ENCODE peak calls at places on chromosomes 4 and X, in nine cellular contexts. E is RWPE2, U is fibroblast of pulmonary artery, A is Calu3, F is A549, J is esophagus squamous epithelium, T is osteocyte, K is heart left ventricle, Z is ovary. Q is an unnamed sample.

GRCh38 chrX:34638116-34638515 is 19.0 kb downstream of the TMEM47 start:
- DNase-seq in E (no peak), U (peak), A (no peak), F (peak), J (no peak), T (no peak), K (no peak), Z (no peak), Q (peak)

GRCh38 chr4:152679414-152680281 is at the start of gene TMEM154:
- DNase-seq in E (peak), U (peak), A (peak), F (no peak), J (peak), T (no peak), K (peak), Z (peak), Q (peak)

GRCh38 chrX:24475480-24475879 is 10.4 kb downstream of the PDK3 start:
- DNase-seq in E (no peak), U (no peak), A (no peak), F (no peak), J (no peak), T (no peak), K (no peak), Z (no peak), Q (no peak)

GRCh38 chr4:185379326-185380295 is 16.1 kb downstream of the LRP2BP start:
- DNase-seq in E (no peak), U (no peak), A (no peak), F (no peak), J (no peak), T (no peak), K (no peak), Z (no peak), Q (no peak)

GRCh38 chrX:153380691-153381090 is 20.5 kb downstream of the PNMA6E start:
- DNase-seq in E (no peak), U (no peak), A (no peak), F (no peak), J (no peak), T (peak), K (no peak), Z (no peak), Q (no peak)

GRCh38 chrX:43840265-43840664 is 42.0 kb downstream of the MAOB start:
- DNase-seq in E (no peak), U (no peak), A (no peak), F (no peak), J (no peak), T (no peak), K (no peak), Z (no peak), Q (no peak)

GRCh38 chr4:162499478-162499877 is 335.7 kb upstream of the FSTL5 start:
- DNase-seq in E (no peak), U (no peak), A (no peak), F (no peak), J (no peak), T (no peak), K (no peak), Z (no peak), Q (no peak)

GRCh38 chrX:40012800-40013682 is 84.7 kb downstream of the BCOR start:
- DNase-seq in E (peak), U (peak), A (peak), F (peak), J (no peak), T (no peak), K (peak), Z (peak), Q (peak)

GRCh38 chr4:167775374-167775773 is 317.0 kb upstream of the ANXA10 start:
- DNase-seq in E (no peak), U (no peak), A (no peak), F (no peak), J (no peak), T (no peak), K (no peak), Z (no peak), Q (no peak)

GRCh38 chrX:141989802-141990201 is 86.1 kb downstream of the MAGEC1 start:
- DNase-seq in E (no peak), U (peak), A (no peak), F (no peak), J (no peak), T (no peak), K (no peak), Z (no peak), Q (peak)

GRCh38 chr4:139740531-139741041 is 75.0 kb downstream of the MGST2 start:
- DNase-seq in E (no peak), U (peak), A (no peak), F (peak), J (peak), T (peak), K (peak), Z (peak), Q (peak)

GRCh38 chr4:47251363-47252135 is 212.0 kb downstream of the COMMD8 start:
- DNase-seq in E (no peak), U (no peak), A (no peak), F (no peak), J (no peak), T (no peak), K (no peak), Z (no peak), Q (no peak)

GRCh38 chrX:51837926-51838325 is 55.5 kb upstream of the MAGED1 start:
- DNase-seq in E (no peak), U (peak), A (peak), F (no peak), J (no peak), T (no peak), K (peak), Z (peak), Q (peak)

GRCh38 chr4:4574052-4574451 is 32.2 kb upstream of the STX18 start:
- DNase-seq in E (no peak), U (no peak), A (no peak), F (no peak), J (no peak), T (no peak), K (no peak), Z (no peak), Q (no peak)

GRCh38 chr4:163048447-163048846 is 118.2 kb downstream of the NAF1 start:
- DNase-seq in E (no peak), U (peak), A (peak), F (peak), J (no peak), T (no peak), K (no peak), Z (no peak), Q (no peak)

GRCh38 chr4:762211-763190 is 56.9 kb downstream of the PCGF3 start:
- DNase-seq in E (no peak), U (peak), A (no peak), F (no peak), J (no peak), T (no peak), K (peak), Z (no peak), Q (no peak)

GRCh38 chrX:13377537-13377936 is 57.7 kb upstream of the ATXN3L start:
- DNase-seq in E (no peak), U (peak), A (no peak), F (no peak), J (no peak), T (no peak), K (no peak), Z (no peak), Q (peak)

GRCh38 chr4:71222661-71223060 is 116.2 kb upstream of the SLC4A4 start:
- DNase-seq in E (no peak), U (no peak), A (no peak), F (no peak), J (no peak), T (no peak), K (no peak), Z (no peak), Q (peak)

GRCh38 chr4:5378002-5378401 is 326.7 kb downstream of the STK32B start:
- DNase-seq in E (no peak), U (no peak), A (no peak), F (no peak), J (no peak), T (no peak), K (no peak), Z (no peak), Q (no peak)

GRCh38 chrX:152897216-152898144 is at the start of gene ZNF185:
- DNase-seq in E (peak), U (peak), A (peak), F (peak), J (no peak), T (no peak), K (no peak), Z (peak), Q (no peak)

GRCh38 chrX:3550160-3550765 is 163.2 kb downstream of the PRKX start:
- DNase-seq in E (no peak), U (peak), A (peak), F (peak), J (no peak), T (no peak), K (no peak), Z (no peak), Q (peak)

GRCh38 chr4:17786567-17786966 is 5.1 kb upstream of the FAM184B start:
- DNase-seq in E (no peak), U (no peak), A (no peak), F (no peak), J (no peak), T (no peak), K (no peak), Z (no peak), Q (no peak)

GRCh38 chr4:16667464-16667863 is 231.0 kb downstream of the LDB2 start:
- DNase-seq in E (peak), U (peak), A (no peak), F (no peak), J (no peak), T (no peak), K (no peak), Z (no peak), Q (peak)

GRCh38 chr4:15755781-15756180 is 22.3 kb upstream of the CD38 start:
- DNase-seq in E (no peak), U (no peak), A (no peak), F (no peak), J (no peak), T (no peak), K (no peak), Z (no peak), Q (no peak)

GRCh38 chrX:22097295-22097694 is 65.2 kb downstream of the PHEX start:
- DNase-seq in E (no peak), U (peak), A (no peak), F (no peak), J (no peak), T (no peak), K (no peak), Z (no peak), Q (peak)

GRCh38 chr4:135508006-135508714 is 1306.6 kb upstream of the PABPC4L start:
- DNase-seq in E (no peak), U (peak), A (no peak), F (peak), J (no peak), T (no peak), K (no peak), Z (no peak), Q (peak)

GRCh38 chrX:72269671-72270251 is 7.3 kb downstream of the RPS4X start:
- DNase-seq in E (no peak), U (peak), A (no peak), F (no peak), J (no peak), T (peak), K (no peak), Z (no peak), Q (peak)

GRCh38 chr4:22515888-22516541 is at the start of gene ADGRA3:
- DNase-seq in E (peak), U (peak), A (peak), F (peak), J (no peak), T (peak), K (peak), Z (peak), Q (peak)

GRCh38 chrX:154136627-154137161 is 7.3 kb upstream of the OPN1LW start:
- DNase-seq in E (no peak), U (peak), A (peak), F (peak), J (no peak), T (peak), K (peak), Z (peak), Q (no peak)

GRCh38 chr4:189124149-189124758 is 816.4 kb upstream of the FRG1 start:
- DNase-seq in E (no peak), U (peak), A (peak), F (no peak), J (no peak), T (no peak), K (no peak), Z (peak), Q (peak)

GRCh38 chrX:10622197-10622596 is 1.8 kb upstream of the MID1 start:
- DNase-seq in E (no peak), U (no peak), A (no peak), F (no peak), J (no peak), T (no peak), K (no peak), Z (no peak), Q (no peak)

GRCh38 chr4:925171-925570 is 6.9 kb downstream of the GAK start:
- DNase-seq in E (no peak), U (no peak), A (no peak), F (no peak), J (no peak), T (no peak), K (no peak), Z (no peak), Q (no peak)

GRCh38 chr4:69823481-69824186 is 36.3 kb downstream of the SULT1E1 start:
- DNase-seq in E (no peak), U (peak), A (peak), F (no peak), J (no peak), T (no peak), K (peak), Z (no peak), Q (no peak)

GRCh38 chr4:84914686-84915395 is 51.6 kb downstream of the WDFY3 start:
- DNase-seq in E (no peak), U (peak), A (no peak), F (no peak), J (no peak), T (no peak), K (no peak), Z (no peak), Q (no peak)

GRCh38 chr4:1604181-1604705 is 79.9 kb downstream of the FAM53A start:
- DNase-seq in E (no peak), U (no peak), A (peak), F (peak), J (no peak), T (no peak), K (peak), Z (no peak), Q (no peak)

DNA sequence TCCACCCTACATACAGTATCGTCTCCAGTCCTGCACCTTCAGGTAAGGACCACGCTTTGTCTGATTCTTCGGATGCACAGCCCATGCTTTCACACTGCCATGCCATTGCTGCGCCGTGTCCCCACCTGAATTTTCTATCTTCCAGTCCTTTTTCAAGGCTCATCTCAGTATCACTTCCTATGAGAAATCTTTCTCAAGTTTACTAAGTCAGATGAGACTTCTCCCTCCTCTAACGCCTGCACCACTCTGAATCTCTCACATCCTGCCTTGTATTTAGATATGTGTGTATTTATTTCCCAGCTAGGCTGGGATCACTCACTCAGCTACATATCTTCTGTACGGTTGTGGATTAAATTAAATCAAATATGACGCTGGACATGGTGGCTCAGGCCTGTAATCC is 116.8 kb downstream of the SMIM20 start:
- DNase-seq in E (no peak), U (no peak), A (no peak), F (no peak), J (no peak), T (no peak), K (no peak), Z (no peak), Q (no peak)
- TF ChIP-seq CTCF in E (no peak), U (no peak), A (no peak), F (no peak), J (no peak), T (no peak), K (no peak), Z (no peak), Q (no peak)

DNA sequence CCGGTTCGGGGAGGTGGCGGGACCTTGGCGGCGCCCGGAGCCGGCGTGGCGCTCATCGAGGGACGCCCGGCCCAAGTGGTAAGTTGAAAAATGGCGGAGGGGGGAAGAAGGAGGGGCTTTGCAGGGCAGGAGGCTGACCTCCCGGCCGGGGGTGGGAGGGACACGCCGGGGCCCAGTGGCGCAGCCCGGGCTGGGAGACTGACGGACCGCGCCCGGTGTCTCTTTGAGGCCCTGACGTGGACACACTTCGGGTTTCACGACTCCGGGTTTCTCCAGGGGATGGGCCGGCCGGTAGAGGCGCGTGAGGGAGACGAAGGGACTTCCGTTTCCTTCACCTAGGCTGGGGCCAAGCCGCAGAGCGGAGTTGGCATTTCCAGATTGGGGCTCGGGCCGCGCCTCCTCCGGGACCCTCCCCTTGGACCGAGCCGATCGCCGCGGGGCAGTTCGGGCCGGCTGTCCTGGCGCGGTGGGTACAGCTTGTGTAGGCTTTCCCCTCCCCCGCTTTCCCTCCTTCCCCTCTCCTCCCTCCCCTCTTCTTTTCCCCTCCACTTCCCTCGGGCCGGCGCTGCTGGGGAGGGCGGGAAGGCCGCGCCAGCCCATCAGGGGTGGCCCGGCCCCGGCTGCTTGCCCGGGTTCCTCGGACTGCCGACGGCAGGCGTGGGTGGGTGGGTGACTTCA is at the start of gene XIAP:
- DNase-seq in E (peak), U (peak), A (peak), F (peak), J (peak), T (peak), K (peak), Z (peak), Q (peak)
- TF ChIP-seq CTCF in E (no peak), U (no peak), A (no peak), F (no peak), J (no peak), T (no peak), K (no peak), Z (no peak), Q (no peak)

GRCh38 chr4:122293374-122294365 is 85.1 kb upstream of the ADAD1 start:
- DNase-seq in E (no peak), U (no peak), A (no peak), F (no peak), J (no peak), T (no peak), K (peak), Z (no peak), Q (no peak)
- TF ChIP-seq CTCF in E (no peak), U (no peak), A (no peak), F (no peak), J (no peak), T (no peak), K (no peak), Z (no peak), Q (no peak)

DNA sequence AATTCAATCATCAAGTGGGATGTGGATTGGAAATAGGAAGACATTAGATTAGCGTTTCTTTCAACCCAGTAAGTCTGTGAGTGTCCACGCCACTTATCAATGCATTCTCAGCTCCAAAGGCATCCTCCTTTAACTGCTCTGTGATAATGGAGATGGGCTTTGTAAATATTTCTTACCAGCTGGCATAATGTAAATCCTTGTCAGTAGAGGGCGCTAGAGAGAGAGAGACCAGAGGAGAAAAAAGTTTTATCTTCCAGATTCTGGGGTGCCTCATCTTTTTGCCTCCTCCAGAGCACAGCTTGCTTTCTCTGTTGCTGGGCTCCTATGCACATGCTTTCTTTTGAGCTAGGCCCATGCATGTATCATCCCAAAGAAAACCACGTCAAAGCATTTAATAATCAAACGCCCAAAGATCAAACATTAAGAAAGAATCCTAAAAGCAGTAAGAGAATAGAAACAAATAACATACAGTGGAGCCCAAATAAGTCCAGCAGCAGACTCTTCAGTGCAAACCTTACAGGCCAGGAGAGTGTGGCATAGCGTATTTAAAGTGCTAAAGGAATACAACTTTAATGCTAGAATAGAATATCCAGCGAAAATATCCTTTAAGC is 9.6 kb upstream of the MTMR1 start:
- DNase-seq in E (no peak), U (peak), A (peak), F (peak), J (no peak), T (no peak), K (no peak), Z (no peak), Q (peak)
- TF ChIP-seq CTCF in E (peak), U (peak), A (no peak), F (peak), J (peak), T (peak), K (peak), Z (peak), Q (peak)

DNA sequence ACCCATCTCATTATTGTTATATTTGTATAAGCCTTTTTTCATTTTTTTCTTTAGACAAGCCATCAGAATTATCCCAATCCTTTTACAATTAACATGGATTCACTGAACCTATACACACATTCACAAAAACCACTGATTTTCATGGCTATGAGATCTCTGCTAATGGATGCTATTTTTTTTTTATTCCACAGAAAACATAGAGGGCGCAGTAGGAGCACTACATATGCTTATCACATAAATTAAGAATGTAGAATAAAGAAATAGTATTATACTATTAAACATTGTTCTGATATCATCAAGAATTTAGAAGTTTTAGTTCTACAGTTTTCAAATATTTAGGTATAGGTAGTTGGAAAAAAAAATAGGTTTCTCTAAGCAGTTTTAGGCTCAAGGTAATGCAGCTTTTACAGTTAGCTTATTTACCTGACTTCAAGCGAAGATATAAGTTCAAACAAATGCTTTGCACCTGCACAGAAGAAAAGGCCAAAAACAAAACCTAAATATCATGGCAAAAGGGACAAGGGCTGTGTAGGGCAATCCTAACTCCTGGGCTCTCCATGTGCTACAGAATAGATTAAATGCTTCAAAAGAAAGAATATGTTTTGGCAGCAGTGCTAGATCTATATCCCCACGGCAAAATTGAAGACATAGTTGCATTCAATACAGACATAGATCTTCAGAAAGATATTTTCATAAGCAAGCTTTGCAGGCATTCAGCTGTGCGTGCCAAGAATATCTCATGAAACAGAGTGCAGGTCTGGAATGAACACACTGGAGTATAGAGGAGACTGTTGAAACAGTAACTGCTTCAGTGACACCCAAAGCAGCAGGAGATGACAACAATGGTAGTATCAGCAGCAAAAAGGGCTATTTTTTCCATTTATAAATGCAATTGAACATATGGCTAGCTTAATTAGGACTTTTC is 1477.1 kb downstream of the ARAP2 start:
- DNase-seq in E (no peak), U (no peak), A (no peak), F (no peak), J (no peak), T (no peak), K (no peak), Z (no peak), Q (no peak)
- TF ChIP-seq CTCF in E (no peak), U (no peak), A (no peak), F (no peak), J (no peak), T (peak), K (no peak), Z (no peak), Q (no peak)

Q was measured in HFFc6.